ENCODE peak calls at places on chromosome 15, in nine cellular contexts. J, Z, U, B, M, G, F, E and N are unnamed samples.

GRCh38 chr15:90889313-90889730 is 5.0 kb downstream of the FES start:
- DNase-seq in J (no peak), G (no peak), Z (no peak), F (no peak), M (no peak), U (no peak), E (no peak), B (no peak), N (no peak)

GRCh38 chr15:70559223-70559823 is 204.0 kb downstream of the UACA start:
- DNase-seq in M (no peak), U (peak), B (no peak), E (no peak), Z (no peak), F (no peak), J (no peak), G (peak), N (peak)

GRCh38 chr15:29889545-29890329 is 67.5 kb upstream of the TJP1 start:
- DNase-seq in E (no peak), B (no peak), F (no peak), Z (no peak), U (no peak), J (no peak), M (no peak), G (no peak), N (no peak)

GRCh38 chr15:74196175-74196574 is 6.4 kb downstream of the STRA6 start:
- DNase-seq in Z (peak), E (peak), M (peak), B (peak), U (peak), G (peak), J (peak), F (peak), N (no peak)

GRCh38 chr15:62841269-62841628 is 201.3 kb upstream of the TPM1 start:
- DNase-seq in Z (no peak), G (no peak), B (no peak), U (no peak), M (no peak), E (no peak), J (no peak), F (no peak), N (no peak)

GRCh38 chr15:89999676-90000174 is 1.4 kb upstream of the ZNF710 start:
- DNase-seq in G (no peak), M (no peak), F (no peak), U (no peak), B (no peak), E (no peak), J (no peak), Z (no peak), N (peak)

GRCh38 chr15:42733027-42733426 is 3.9 kb downstream of the CDAN1 start:
- DNase-seq in J (no peak), Z (no peak), E (no peak), U (no peak), G (no peak), M (no peak), B (no peak), F (no peak), N (no peak)

GRCh38 chr15:64749999-64750657 is 25.3 kb downstream of the RBPMS2 start:
- DNase-seq in Z (no peak), B (peak), E (no peak), U (peak), M (no peak), F (no peak), G (peak), J (no peak), N (peak)

GRCh38 chr15:66785637-66786036 is 83.6 kb downstream of the SMAD6 start:
- DNase-seq in U (no peak), G (peak), Z (no peak), F (peak), J (no peak), M (no peak), B (no peak), E (no peak), N (no peak)

GRCh38 chr15:66254364-66255292 is 1.1 kb upstream of the MEGF11 start:
- DNase-seq in Z (no peak), M (no peak), J (no peak), B (no peak), G (no peak), F (no peak), U (peak), E (no peak), N (peak)

GRCh38 chr15:69225355-69226027 is 65.1 kb downstream of the GLCE start:
- DNase-seq in Z (no peak), J (peak), U (peak), E (peak), B (no peak), G (no peak), M (no peak), F (no peak), N (no peak)

GRCh38 chr15:52480990-52481389 is 47.7 kb downstream of the MYO5A start:
- DNase-seq in G (no peak), B (no peak), E (no peak), J (no peak), M (no peak), U (no peak), Z (no peak), F (no peak), N (no peak)

GRCh38 chr15:67895237-67895636 is 55.4 kb upstream of the RNU6-1 start:
- DNase-seq in M (no peak), B (no peak), E (no peak), Z (no peak), G (no peak), F (no peak), J (no peak), U (no peak), N (no peak)

GRCh38 chr15:32942286-32942927 is 224.6 kb downstream of the GREM1 start:
- DNase-seq in F (no peak), U (no peak), B (no peak), Z (no peak), M (no peak), G (no peak), J (no peak), E (no peak), N (no peak)

GRCh38 chr15:38005949-38006800 is 71.7 kb downstream of the TMCO5A start:
- DNase-seq in B (no peak), Z (no peak), F (no peak), G (no peak), M (no peak), E (no peak), J (no peak), U (no peak), N (no peak)

GRCh38 chr15:38004218-38004848 is 69.9 kb downstream of the TMCO5A start:
- DNase-seq in U (no peak), M (no peak), B (no peak), Z (no peak), G (no peak), E (no peak), F (no peak), J (no peak), N (no peak)

GRCh38 chr15:38002883-38003477 is 68.5 kb downstream of the TMCO5A start:
- DNase-seq in F (peak), Z (peak), M (no peak), B (peak), J (peak), G (no peak), U (peak), E (no peak), N (peak)
- TF ChIP-seq CTCF in F (peak), Z (peak), M (no peak), B (peak), J (peak), G (peak), U (peak), E (peak), N (no peak)

DNA sequence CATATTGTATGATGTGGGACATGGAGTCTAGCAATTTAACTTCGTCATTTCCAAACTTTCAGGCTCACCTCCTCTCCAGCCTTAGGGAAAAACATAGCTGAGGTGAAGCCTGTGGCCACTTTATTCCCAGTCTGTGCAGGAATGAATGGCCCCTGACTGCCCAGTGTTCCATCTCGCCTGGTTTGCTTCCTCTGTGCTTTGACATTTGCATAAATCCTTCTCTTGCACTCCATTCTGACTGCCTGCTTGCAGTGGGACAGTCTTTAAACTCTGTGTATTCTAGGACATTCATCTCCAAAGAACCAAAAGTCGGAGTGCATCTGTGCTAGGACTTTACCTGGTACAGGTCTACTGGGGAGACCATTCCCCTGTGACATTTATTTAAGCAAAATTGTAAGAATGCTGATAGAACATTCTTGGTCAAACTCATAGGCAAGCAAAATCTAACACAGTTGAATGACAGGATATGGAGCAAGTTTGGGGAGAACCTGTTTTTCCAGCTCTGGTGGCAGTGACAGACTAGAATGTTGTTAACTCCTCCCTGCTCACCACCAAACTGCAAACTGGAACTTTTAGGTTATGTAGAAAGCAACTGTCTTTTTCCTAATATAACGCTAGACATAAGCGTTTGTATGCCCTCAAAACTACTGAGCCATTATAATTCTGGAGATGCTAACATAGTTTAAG is 22.1 kb downstream of the TMED3 start:
- DNase-seq in E (no peak), M (no peak), U (no peak), G (no peak), Z (peak), B (peak), J (no peak), F (no peak), N (no peak)
- TF ChIP-seq CTCF in E (no peak), M (no peak), U (no peak), G (no peak), Z (no peak), B (no peak), J (no peak), F (no peak), N (no peak)

DNA sequence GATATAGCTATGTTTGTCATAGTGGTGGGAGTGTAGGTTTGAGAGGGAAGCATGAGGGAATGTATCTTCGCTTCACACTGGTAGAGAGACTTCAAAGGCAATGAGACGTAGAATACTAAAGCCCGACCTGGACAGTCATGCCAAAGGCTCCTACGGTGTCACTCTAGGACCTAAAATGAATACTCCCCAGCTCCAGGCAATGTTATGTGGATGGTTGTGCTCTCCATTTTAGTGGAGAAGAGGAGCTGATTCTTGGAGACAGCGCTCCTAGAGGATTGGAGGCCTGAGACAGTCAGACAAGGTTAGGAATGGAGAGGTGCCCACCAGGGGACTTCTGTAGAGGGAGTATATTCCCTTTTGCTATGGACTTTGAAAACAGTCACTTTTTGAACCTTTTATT is 260.1 kb downstream of the MEX3B start:
- DNase-seq in J (no peak), U (no peak), G (no peak), E (no peak), Z (no peak), F (no peak), M (no peak), B (no peak), N (no peak)
- TF ChIP-seq CTCF in J (no peak), U (no peak), G (no peak), E (no peak), Z (no peak), F (no peak), M (no peak), B (no peak), N (no peak)

DNA sequence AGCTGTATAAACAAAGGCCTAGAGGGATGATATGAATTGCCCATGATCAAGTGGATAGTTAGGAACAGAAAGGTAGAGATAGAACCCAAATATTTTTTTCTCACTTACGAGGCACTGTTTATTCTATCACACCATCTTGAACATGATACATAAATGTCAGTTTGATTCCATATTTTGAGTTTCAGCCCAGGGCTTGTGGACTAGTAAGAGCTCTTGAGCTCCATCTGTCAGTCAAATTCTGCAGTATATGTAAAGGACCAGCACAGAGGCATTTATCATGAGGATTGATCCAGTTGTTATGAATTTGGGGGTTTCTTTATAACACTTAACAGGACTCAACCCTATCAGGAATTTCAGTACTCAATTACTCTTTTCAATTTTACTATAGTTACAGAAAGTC is 4.8 kb downstream of the SLC27A2 start:
- DNase-seq in J (no peak), M (no peak), B (no peak), G (no peak), U (no peak), E (no peak), Z (no peak), F (no peak), N (no peak)
- TF ChIP-seq CTCF in J (no peak), M (no peak), B (no peak), G (no peak), U (no peak), E (no peak), Z (no peak), F (no peak), N (no peak)